ENCODE peak calls at places on chromosomes 5 and 9, in nine cellular contexts. A is activated T-helper 1 cell treated with anti-CD3 and anti-CD28 coated beads, Interleukin-2, amount 50 U/mL, for 16 hours; V is ACHN; N is NCI-H2081 treated with DMSO at 0.1 percent for 48 hours; K is activated CD8-positive, alpha-beta T cell treated with anti-CD3 and anti-CD28 coated beads for 36 hours; D is frontal cortex; H is activated naive CD8-positive, alpha-beta T cell treated with anti-CD3 and anti-CD28 coated beads, Interleukin-2, amount 50 U/mL, for 24 hours; T is prostate gland; C is germinal center. Y is an unnamed sample.

GRCh38 chr5:124057161-124057814 is 545.3 kb downstream of the CSNK1G3 start:
- DNase-seq in A (no peak), V (no peak), N (peak), K (no peak), D (no peak), H (peak), T (peak), C (peak), Y (peak)

GRCh38 chr5:131747180-131748105 is 49.4 kb downstream of the FNIP1 start:
- DNase-seq in A (no peak), V (no peak), N (no peak), K (no peak), D (no peak), H (no peak), T (no peak), C (no peak), Y (no peak)

GRCh38 chr5:71924325-71924724 is 182.9 kb upstream of the MAP1B start:
- DNase-seq in A (no peak), V (no peak), N (no peak), K (no peak), D (no peak), H (no peak), T (no peak), C (no peak), Y (no peak)

GRCh38 chr9:98536542-98537173 is 172.1 kb downstream of the GABBR2 start:
- DNase-seq in A (no peak), V (peak), N (no peak), K (peak), D (no peak), H (peak), T (no peak), C (peak), Y (no peak)

GRCh38 chr5:40383719-40384651 is 295.7 kb upstream of the PTGER4 start:
- DNase-seq in A (no peak), V (no peak), N (no peak), K (peak), D (no peak), H (no peak), T (no peak), C (no peak), Y (no peak)

GRCh38 chr5:142888469-142889085 is 118.4 kb downstream of the ARHGAP26 start:
- DNase-seq in A (no peak), V (peak), N (no peak), K (no peak), D (peak), H (peak), T (no peak), C (no peak), Y (no peak)

GRCh38 chr5:95832664-95833063 is 10.1 kb upstream of the GLRX start:
- DNase-seq in A (no peak), V (no peak), N (no peak), K (no peak), D (no peak), H (no peak), T (no peak), C (no peak), Y (no peak)

GRCh38 chr9:33884856-33885701 is 68.1 kb downstream of the UBE2R2 start:
- DNase-seq in A (no peak), V (peak), N (peak), K (no peak), D (no peak), H (no peak), T (peak), C (no peak), Y (peak)

GRCh38 chr5:1874820-1875219 is 7.9 kb downstream of the IRX4 start:
- DNase-seq in A (no peak), V (no peak), N (no peak), K (no peak), D (no peak), H (no peak), T (no peak), C (peak), Y (no peak)

GRCh38 chr5:54522080-54522479 is 4.5 kb downstream of the SNX18 start:
- DNase-seq in A (no peak), V (no peak), N (no peak), K (peak), D (no peak), H (no peak), T (no peak), C (no peak), Y (no peak)

GRCh38 chr9:78940121-78940855 is 631.5 kb upstream of the TLE4 start:
- DNase-seq in A (no peak), V (no peak), N (no peak), K (no peak), D (no peak), H (no peak), T (no peak), C (no peak), Y (no peak)

Y was measured in mucosa of gallbladder.